ENCODE peak calls at places on chromosomes 7 and 10, in six cellular contexts. I, Q, W, R, Y and B are unnamed samples.

GRCh38 chr7:98685541-98685940 is 68.5 kb downstream of the NPTX2 start:
- DNase-seq in I (no peak), Q (no peak), W (no peak), R (no peak), Y (no peak), B (no peak)

GRCh38 chr10:110498982-110499795 is 1.5 kb downstream of the DUSP5 start:
- DNase-seq in I (peak; percentile 21), Q (peak; percentile 73), W (no peak), R (peak; percentile 48), Y (peak; percentile 77), B (peak; percentile 72)

GRCh38 chr10:92238586-92239098 is 52.2 kb downstream of the CPEB3 start:
- DNase-seq in I (peak; percentile 40), Q (no peak), W (peak; percentile 11), R (no peak), Y (peak; percentile 32), B (no peak)

GRCh38 chr10:89785095-89785494 is 83.7 kb downstream of the KIF20B start:
- DNase-seq in I (no peak), Q (no peak), W (peak; percentile 15), R (no peak), Y (peak; percentile 46), B (no peak)

GRCh38 chr10:33142290-33142689 is 184.3 kb upstream of the ITGB1 start:
- DNase-seq in I (no peak), Q (no peak), W (no peak), R (no peak), Y (no peak), B (no peak)

GRCh38 chr10:61786728-61787127 is 114.8 kb upstream of the ARID5B start:
- DNase-seq in I (no peak), Q (no peak), W (no peak), R (no peak), Y (no peak), B (peak; percentile 50)

GRCh38 chr10:69123306-69123746 is 652 bp upstream of the VPS26A start:
- DNase-seq in I (peak; percentile 31), Q (no peak), W (peak; percentile 35), R (peak; percentile 60), Y (peak; percentile 73), B (no peak)

GRCh38 chr10:89378006-89378627 is at the start of gene IFIT1B:
- DNase-seq in I (no peak), Q (no peak), W (no peak), R (no peak), Y (peak; percentile 39), B (no peak)

GRCh38 chr7:116211913-116212596 is 1.7 kb downstream of the TES start:
- DNase-seq in I (no peak), Q (no peak), W (no peak), R (no peak), Y (no peak), B (no peak)

GRCh38 chr7:22992874-22993840 is 20.8 kb downstream of the HYCC1 start:
- DNase-seq in I (no peak), Q (no peak), W (no peak), R (no peak), Y (no peak), B (peak; percentile 65)

GRCh38 chr7:154699421-154699820 is 303.5 kb downstream of the PAXIP1 start:
- DNase-seq in I (no peak), Q (no peak), W (no peak), R (no peak), Y (no peak), B (no peak)
- TF ChIP-seq CREB1 in I (no peak), Q (no peak), W (no peak), R (no peak), Y (no peak), B (no peak)

DNA sequence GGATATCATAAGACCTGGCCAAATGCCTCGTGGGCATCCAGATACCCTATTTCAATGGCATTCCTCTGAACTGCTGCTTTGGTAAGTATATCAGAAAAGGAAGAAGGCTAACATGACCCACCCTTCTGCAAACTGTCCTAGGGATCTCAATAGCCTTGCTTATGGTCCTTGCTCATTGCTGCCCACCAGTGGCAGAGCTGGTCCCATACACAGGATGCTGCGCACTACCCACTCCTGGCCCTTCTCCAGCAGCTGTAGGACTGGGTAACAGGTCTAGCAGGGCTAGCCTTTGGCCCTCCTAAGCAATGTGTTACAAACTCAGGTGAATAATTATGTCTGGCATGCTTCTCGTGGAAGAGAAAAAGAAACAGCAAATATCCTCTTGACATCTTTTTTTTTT is 72.5 kb downstream of the C10orf90 start:
- DNase-seq in I (peak; percentile 32), Q (peak; percentile 66), W (peak; percentile 14), R (peak; percentile 76), Y (peak; percentile 79), B (no peak)
- TF ChIP-seq CTCF in I (peak; percentile 66), Q (peak; percentile 86), W (peak; percentile 39), R (peak; percentile 70), Y (peak; percentile 71), B (peak; percentile 60)

DNA sequence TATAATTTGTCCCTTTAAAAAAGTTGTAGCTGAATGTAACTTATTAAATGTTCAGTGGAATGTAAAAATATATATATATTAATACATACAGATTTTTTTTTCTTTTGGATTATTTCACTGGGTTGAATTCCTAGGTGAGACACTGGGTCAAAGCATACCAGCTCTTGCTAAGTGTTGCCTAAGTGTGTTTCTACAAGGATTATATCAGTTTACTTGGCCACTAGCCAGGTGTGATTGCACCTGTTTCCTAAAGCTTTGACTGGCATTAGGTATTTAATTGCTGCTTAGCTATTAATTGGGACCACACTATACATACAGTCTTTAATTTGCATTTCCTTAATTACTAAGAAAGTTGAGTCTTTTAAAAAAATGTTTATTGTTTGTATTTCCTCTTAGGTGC is 5.5 kb upstream of the ELOVL3 start:
- DNase-seq in I (no peak), Q (no peak), W (no peak), R (no peak), Y (no peak), B (no peak)
- TF ChIP-seq CREB1 in I (no peak), Q (no peak), W (no peak), R (no peak), Y (no peak), B (no peak)

DNA sequence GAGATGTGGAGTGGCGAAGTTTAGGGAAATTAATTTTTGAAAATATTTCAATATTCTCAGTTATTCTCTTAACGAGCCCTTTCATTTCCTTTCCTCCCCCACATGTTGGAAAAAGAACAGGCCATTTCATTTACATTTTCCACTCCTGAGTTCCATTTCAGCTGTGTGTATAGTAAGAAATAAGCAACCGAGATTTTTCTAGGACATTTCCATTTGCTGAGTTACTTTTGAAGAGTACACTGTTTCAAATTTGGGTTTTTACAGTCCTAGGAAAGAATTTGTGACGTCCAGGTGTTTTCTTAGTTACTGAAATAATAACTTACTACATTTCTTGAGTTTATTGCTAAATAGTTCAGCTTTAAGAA is 1.2 kb downstream of the SEPTIN7 start:
- DNase-seq in I (no peak), Q (no peak), W (no peak), R (no peak), Y (no peak), B (no peak)
- TF ChIP-seq CTCF in I (no peak), Q (no peak), W (no peak), R (no peak), Y (no peak), B (no peak)

GRCh38 chr10:95517536-95518454 is 43.4 kb downstream of the SORBS1 start:
- DNase-seq in I (peak; percentile 70), Q (no peak), W (peak; percentile 26), R (no peak), Y (no peak), B (no peak)

GRCh38 chr10:95513008-95513589 is 48.1 kb downstream of the SORBS1 start:
- DNase-seq in I (peak; percentile 57), Q (no peak), W (no peak), R (no peak), Y (no peak), B (no peak)

GRCh38 chr10:95511314-95511713 is 49.9 kb downstream of the SORBS1 start:
- DNase-seq in I (no peak), Q (no peak), W (no peak), R (no peak), Y (no peak), B (no peak)

GRCh38 chr10:95516774-95517373 is 44.3 kb downstream of the SORBS1 start:
- DNase-seq in I (no peak), Q (no peak), W (no peak), R (no peak), Y (no peak), B (no peak)

GRCh38 chr10:95513941-95514392 is 47.2 kb downstream of the SORBS1 start:
- DNase-seq in I (no peak), Q (no peak), W (no peak), R (no peak), Y (no peak), B (no peak)
- TF ChIP-seq CREB1 in I (no peak), Q (no peak), W (no peak), R (no peak), Y (no peak), B (no peak)

DNA sequence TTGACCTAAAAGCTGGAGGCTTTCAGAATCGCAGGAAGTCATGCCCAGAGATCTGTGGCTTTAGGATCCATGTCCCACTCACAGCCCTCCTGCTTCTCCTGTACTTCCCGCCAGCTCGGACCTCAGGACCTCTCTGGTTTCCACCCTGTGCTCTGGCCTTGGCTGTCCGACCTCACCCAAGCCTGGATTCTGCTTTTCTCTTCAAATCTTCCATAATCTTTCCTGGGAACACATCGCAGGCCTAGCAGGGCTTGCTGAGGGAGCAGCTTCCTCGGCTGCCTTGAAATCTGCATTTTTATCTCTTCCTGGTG is 219.6 kb upstream of the ZNF32 start:
- DNase-seq in I (no peak), Q (peak; percentile 14), W (no peak), R (no peak), Y (no peak), B (no peak)
- TF ChIP-seq CTCF in I (no peak), Q (no peak), W (no peak), R (no peak), Y (no peak), B (no peak)

GRCh38 chr7:2287742-2288141 is 26.5 kb downstream of the SNX8 start:
- DNase-seq in I (no peak), Q (no peak), W (no peak), R (no peak), Y (no peak), B (no peak)
- TF ChIP-seq CREB1 in I (no peak), Q (no peak), W (no peak), R (no peak), Y (no peak), B (no peak)